ENCODE peak calls at places on chromosomes 1 and 21, in seven cellular contexts. Y is A673, C is foreskin fibroblast, J is A549, D is GM12864, A is cardiac muscle cell, Z is OCI-LY7. R is an unnamed sample.

GRCh38 chr1:21628798-21629393 is 40.3 kb downstream of the RAP1GAP start:
- DNase-seq in A (no peak), C (no peak), Z (no peak), J (no peak), D (no peak), Y (no peak), R (no peak)

GRCh38 chr1:204081156-204081790 is 8.4 kb downstream of the SOX13 start:
- DNase-seq in Y (no peak), D (no peak), C (peak), J (no peak), A (no peak), Z (no peak), R (no peak)

GRCh38 chr1:84735483-84735882 is 45.2 kb upstream of the SSX2IP start:
- DNase-seq in Z (no peak), A (no peak), C (no peak), Y (no peak), J (no peak), D (no peak), R (no peak)

GRCh38 chr1:55970711-55971110 is 608.7 kb downstream of the PLPP3 start:
- DNase-seq in D (no peak), Y (no peak), J (no peak), Z (no peak), A (peak), C (peak), R (peak)

GRCh38 chr1:17212487-17213121 is 7.7 kb downstream of the PADI1 start:
- DNase-seq in J (no peak), C (peak), D (no peak), A (peak), Z (no peak), Y (peak), R (peak)

GRCh38 chr1:58893257-58893869 is 109.5 kb upstream of the JUN start:
- DNase-seq in Z (no peak), D (no peak), Y (no peak), J (no peak), C (no peak), A (peak), R (no peak)

GRCh38 chr1:39326836-39327235 is 122.3 kb downstream of the MACF1 start:
- DNase-seq in J (no peak), D (no peak), C (peak), A (no peak), Z (no peak), Y (no peak), R (no peak)

GRCh38 chr21:46007498-46007868 is 25.9 kb downstream of the COL6A1 start:
- DNase-seq in D (no peak), J (no peak), Z (no peak), Y (no peak), C (no peak), A (no peak), R (no peak)

GRCh38 chr1:44300882-44301281 is 54.2 kb downstream of the ERI3 start:
- DNase-seq in Z (no peak), C (no peak), Y (no peak), J (no peak), A (no peak), D (no peak), R (no peak)

GRCh38 chr1:164559342-164560070 is 522 bp downstream of the PBX1 start:
- DNase-seq in C (peak), Z (no peak), A (peak), J (peak), Y (peak), D (no peak), R (no peak)

GRCh38 chr1:214349781-214350180 is 68.8 kb downstream of the SMYD2 start:
- DNase-seq in D (no peak), J (no peak), C (no peak), Z (no peak), A (peak), Y (no peak), R (no peak)

GRCh38 chr21:38494688-38495087 is 3.6 kb downstream of the ERG start:
- DNase-seq in J (no peak), C (no peak), A (no peak), D (no peak), Z (no peak), Y (no peak), R (no peak)

GRCh38 chr1:65528104-65528503 is 107.6 kb downstream of the LEPR start:
- DNase-seq in C (no peak), Z (no peak), Y (no peak), J (no peak), D (no peak), A (peak), R (no peak)
- TF ChIP-seq CTCF in C (no peak), Z (no peak), Y (peak), J (no peak), D (no peak), A (peak), R (no peak)

GRCh38 chr1:30751830-30752650 is 5.5 kb downstream of the LAPTM5 start:
- DNase-seq in A (no peak), C (no peak), Z (no peak), D (no peak), J (no peak), Y (no peak), R (no peak)
- H3K4me3 ChIP-seq in A (no peak), C (no peak), Z (peak), D (peak), J (no peak), Y (no peak), R (no peak)

GRCh38 chr1:92985101-92985500 is 23.8 kb upstream of the DIPK1A start:
- DNase-seq in J (no peak), Z (no peak), Y (no peak), A (no peak), C (no peak), D (no peak), R (no peak)
- TF ChIP-seq CTCF in J (no peak), Z (no peak), Y (no peak), A (no peak), C (no peak), D (no peak), R (no peak)

GRCh38 chr1:90704817-90705216 is 12.3 kb downstream of the BARHL2 start:
- DNase-seq in J (no peak), A (no peak), Y (peak), Z (no peak), C (no peak), D (no peak), R (no peak)
- H3K4me3 ChIP-seq in J (no peak), A (no peak), Y (peak), Z (no peak), C (no peak), D (no peak), R (no peak)

R was measured in HFF-Myc.